ENCODE peak calls at places on chromosomes 6 and 20, in four cellular contexts. One of them, this sample, is unnamed.

GRCh38 chr6:156423829-156424228 is 353.3 kb upstream of the ARID1B start:
- DNase-seq in effector CD8-positive, alpha-beta T cell: no peak
- DNase-seq in NCI-H1105 treated with DMSO at 0.1 percent for 48 hours: no peak
- DNase-seq in bronchial epithelial cell: no peak
- DNase-seq in this sample: no peak

GRCh38 chr20:16613954-16614353 is 40.7 kb upstream of the KIF16B start:
- DNase-seq in bronchial epithelial cell: no peak
- DNase-seq in effector CD8-positive, alpha-beta T cell: no peak
- DNase-seq in NCI-H1105 treated with DMSO at 0.1 percent for 48 hours: no peak
- DNase-seq in this sample: no peak

GRCh38 chr6:35046862-35047261 is 94.3 kb downstream of the TCP11 start:
- DNase-seq in bronchial epithelial cell: peak; percentile 23
- DNase-seq in effector CD8-positive, alpha-beta T cell: no peak
- DNase-seq in NCI-H1105 treated with DMSO at 0.1 percent for 48 hours: no peak
- DNase-seq in this sample: peak; percentile 40

GRCh38 chr6:12572884-12573824 is 143.4 kb upstream of the PHACTR1 start:
- DNase-seq in NCI-H1105 treated with DMSO at 0.1 percent for 48 hours: no peak
- DNase-seq in effector CD8-positive, alpha-beta T cell: no peak
- DNase-seq in bronchial epithelial cell: peak; percentile 75
- DNase-seq in this sample: no peak

GRCh38 chr6:26420607-26421235 is 18.6 kb downstream of the BTN3A1 start:
- DNase-seq in effector CD8-positive, alpha-beta T cell: no peak
- DNase-seq in NCI-H1105 treated with DMSO at 0.1 percent for 48 hours: no peak
- DNase-seq in bronchial epithelial cell: peak; percentile 30
- DNase-seq in this sample: peak; percentile 29

GRCh38 chr6:1199981-1200637 is 111.8 kb upstream of the FOXQ1 start:
- DNase-seq in effector CD8-positive, alpha-beta T cell: no peak
- DNase-seq in NCI-H1105 treated with DMSO at 0.1 percent for 48 hours: no peak
- DNase-seq in bronchial epithelial cell: no peak
- DNase-seq in this sample: no peak

GRCh38 chr6:107116328-107116892 is 1.1 kb upstream of the BEND3 start:
- DNase-seq in bronchial epithelial cell: peak; percentile 54
- DNase-seq in effector CD8-positive, alpha-beta T cell: no peak
- DNase-seq in NCI-H1105 treated with DMSO at 0.1 percent for 48 hours: peak; percentile 63
- DNase-seq in this sample: peak; percentile 72

GRCh38 chr20:23156170-23156841 is 70.2 kb upstream of the CD93 start:
- DNase-seq in NCI-H1105 treated with DMSO at 0.1 percent for 48 hours: no peak
- DNase-seq in effector CD8-positive, alpha-beta T cell: no peak
- DNase-seq in bronchial epithelial cell: peak; percentile 90
- DNase-seq in this sample: no peak

GRCh38 chr6:108947114-108947854 is 99.1 kb downstream of the ARMC2 start:
- DNase-seq in NCI-H1105 treated with DMSO at 0.1 percent for 48 hours: no peak
- DNase-seq in effector CD8-positive, alpha-beta T cell: no peak
- DNase-seq in bronchial epithelial cell: peak; percentile 100
- DNase-seq in this sample: peak; percentile 29

GRCh38 chr6:137451926-137452325 is 42.3 kb downstream of the OLIG3 start:
- DNase-seq in bronchial epithelial cell: peak; percentile 33
- DNase-seq in effector CD8-positive, alpha-beta T cell: no peak
- DNase-seq in NCI-H1105 treated with DMSO at 0.1 percent for 48 hours: no peak
- DNase-seq in this sample: no peak

GRCh38 chr6:104462811-104463599 is 396.7 kb downstream of the HACE1 start:
- DNase-seq in effector CD8-positive, alpha-beta T cell: no peak
- DNase-seq in bronchial epithelial cell: no peak
- DNase-seq in NCI-H1105 treated with DMSO at 0.1 percent for 48 hours: no peak
- DNase-seq in this sample: no peak

GRCh38 chr6:158517038-158517437 is 42.9 kb upstream of the TMEM181 start:
- DNase-seq in effector CD8-positive, alpha-beta T cell: no peak
- DNase-seq in NCI-H1105 treated with DMSO at 0.1 percent for 48 hours: no peak
- DNase-seq in bronchial epithelial cell: no peak
- DNase-seq in this sample: no peak

GRCh38 chr20:46388945-46389344 is 17.5 kb downstream of the ELMO2 start:
- DNase-seq in NCI-H1105 treated with DMSO at 0.1 percent for 48 hours: no peak
- DNase-seq in bronchial epithelial cell: no peak
- DNase-seq in effector CD8-positive, alpha-beta T cell: no peak
- DNase-seq in this sample: no peak

GRCh38 chr6:149565539-149566371 is 420 bp upstream of the GINM1 start:
- DNase-seq in bronchial epithelial cell: peak; percentile 88
- DNase-seq in NCI-H1105 treated with DMSO at 0.1 percent for 48 hours: peak; percentile 89
- DNase-seq in effector CD8-positive, alpha-beta T cell: peak; percentile 94
- DNase-seq in this sample: peak; percentile 68

GRCh38 chr6:152461556-152461955 is 175.6 kb downstream of the SYNE1 start:
- DNase-seq in NCI-H1105 treated with DMSO at 0.1 percent for 48 hours: no peak
- DNase-seq in effector CD8-positive, alpha-beta T cell: no peak
- DNase-seq in bronchial epithelial cell: peak; percentile 76
- DNase-seq in this sample: no peak

GRCh38 chr6:32785781-32786533 is 22.6 kb upstream of the HLA-DQB2 start:
- DNase-seq in bronchial epithelial cell: peak; percentile 59
- DNase-seq in NCI-H1105 treated with DMSO at 0.1 percent for 48 hours: peak; percentile 56
- DNase-seq in effector CD8-positive, alpha-beta T cell: no peak
- DNase-seq in this sample: peak; percentile 66

GRCh38 chr20:25022680-25023079 is 30.1 kb upstream of the APMAP start:
- DNase-seq in NCI-H1105 treated with DMSO at 0.1 percent for 48 hours: no peak
- DNase-seq in bronchial epithelial cell: peak; percentile 87
- DNase-seq in effector CD8-positive, alpha-beta T cell: no peak
- DNase-seq in this sample: peak; percentile 66

GRCh38 chr6:154302111-154302752 is 54.4 kb downstream of the IPCEF1 start:
- DNase-seq in NCI-H1105 treated with DMSO at 0.1 percent for 48 hours: no peak
- DNase-seq in bronchial epithelial cell: peak; percentile 56
- DNase-seq in effector CD8-positive, alpha-beta T cell: no peak
- DNase-seq in this sample: no peak

GRCh38 chr20:59832406-59833156 is 100.9 kb downstream of the SYCP2 start:
- DNase-seq in bronchial epithelial cell: no peak
- DNase-seq in effector CD8-positive, alpha-beta T cell: no peak
- DNase-seq in NCI-H1105 treated with DMSO at 0.1 percent for 48 hours: no peak
- DNase-seq in this sample: no peak

GRCh38 chr6:26550250-26550993 is 12.3 kb downstream of the HMGN4 start:
- DNase-seq in NCI-H1105 treated with DMSO at 0.1 percent for 48 hours: no peak
- DNase-seq in effector CD8-positive, alpha-beta T cell: peak; percentile 39
- DNase-seq in bronchial epithelial cell: peak; percentile 12
- DNase-seq in this sample: peak; percentile 94

GRCh38 chr6:11197175-11197535 is 35.3 kb downstream of the NEDD9 start:
- DNase-seq in bronchial epithelial cell: no peak
- DNase-seq in effector CD8-positive, alpha-beta T cell: no peak
- DNase-seq in NCI-H1105 treated with DMSO at 0.1 percent for 48 hours: no peak
- DNase-seq in this sample: no peak

GRCh38 chr6:169165561-169166300 is 87.9 kb downstream of the THBS2 start:
- DNase-seq in NCI-H1105 treated with DMSO at 0.1 percent for 48 hours: no peak
- DNase-seq in effector CD8-positive, alpha-beta T cell: no peak
- DNase-seq in bronchial epithelial cell: no peak
- DNase-seq in this sample: no peak

GRCh38 chr20:1225263-1225728 is 548 bp upstream of the RAD21L1 start:
- DNase-seq in effector CD8-positive, alpha-beta T cell: no peak
- DNase-seq in bronchial epithelial cell: no peak
- DNase-seq in NCI-H1105 treated with DMSO at 0.1 percent for 48 hours: no peak
- DNase-seq in this sample: peak; percentile 42

GRCh38 chr6:56891754-56892153 is 63.2 kb upstream of the BEND6 start:
- DNase-seq in NCI-H1105 treated with DMSO at 0.1 percent for 48 hours: no peak
- DNase-seq in bronchial epithelial cell: no peak
- DNase-seq in effector CD8-positive, alpha-beta T cell: no peak
- DNase-seq in this sample: no peak

GRCh38 chr6:465531-466348 is 74.2 kb downstream of the IRF4 start:
- DNase-seq in bronchial epithelial cell: no peak
- DNase-seq in NCI-H1105 treated with DMSO at 0.1 percent for 48 hours: no peak
- DNase-seq in effector CD8-positive, alpha-beta T cell: no peak
- DNase-seq in this sample: no peak

GRCh38 chr6:121548146-121548545 is 112.7 kb downstream of the GJA1 start:
- DNase-seq in NCI-H1105 treated with DMSO at 0.1 percent for 48 hours: no peak
- DNase-seq in bronchial epithelial cell: no peak
- DNase-seq in effector CD8-positive, alpha-beta T cell: no peak
- DNase-seq in this sample: no peak

GRCh38 chr20:39206899-39207564 is 244.9 kb downstream of the DHX35 start:
- DNase-seq in effector CD8-positive, alpha-beta T cell: no peak
- DNase-seq in bronchial epithelial cell: peak; percentile 40
- DNase-seq in NCI-H1105 treated with DMSO at 0.1 percent for 48 hours: no peak
- DNase-seq in this sample: no peak

GRCh38 chr6:108119212-108120141 is 44.9 kb upstream of the OSTM1 start:
- DNase-seq in bronchial epithelial cell: no peak
- DNase-seq in effector CD8-positive, alpha-beta T cell: no peak
- DNase-seq in NCI-H1105 treated with DMSO at 0.1 percent for 48 hours: no peak
- DNase-seq in this sample: no peak

GRCh38 chr20:63091901-63092659 is 85.3 kb upstream of the BHLHE23 start:
- DNase-seq in effector CD8-positive, alpha-beta T cell: no peak
- DNase-seq in NCI-H1105 treated with DMSO at 0.1 percent for 48 hours: no peak
- DNase-seq in bronchial epithelial cell: no peak
- DNase-seq in this sample: no peak

GRCh38 chr20:641516-641913 is 11.5 kb downstream of the SRXN1 start:
- DNase-seq in effector CD8-positive, alpha-beta T cell: no peak
- DNase-seq in NCI-H1105 treated with DMSO at 0.1 percent for 48 hours: no peak
- DNase-seq in bronchial epithelial cell: no peak
- DNase-seq in this sample: no peak

GRCh38 chr6:85612690-85613474 is 19.2 kb upstream of the SNX14 start:
- DNase-seq in bronchial epithelial cell: no peak
- DNase-seq in effector CD8-positive, alpha-beta T cell: no peak
- DNase-seq in NCI-H1105 treated with DMSO at 0.1 percent for 48 hours: no peak
- DNase-seq in this sample: no peak

GRCh38 chr20:57779401-57780003 is 69.7 kb upstream of the PMEPA1 start:
- DNase-seq in bronchial epithelial cell: peak; percentile 55
- DNase-seq in NCI-H1105 treated with DMSO at 0.1 percent for 48 hours: no peak
- DNase-seq in effector CD8-positive, alpha-beta T cell: no peak
- DNase-seq in this sample: no peak

GRCh38 chr20:53742685-53743081 is 149.0 kb upstream of the ZNF217 start:
- DNase-seq in bronchial epithelial cell: no peak
- DNase-seq in NCI-H1105 treated with DMSO at 0.1 percent for 48 hours: no peak
- DNase-seq in effector CD8-positive, alpha-beta T cell: no peak
- DNase-seq in this sample: no peak

GRCh38 chr6:121851056-121851455 is 415.6 kb downstream of the GJA1 start:
- DNase-seq in NCI-H1105 treated with DMSO at 0.1 percent for 48 hours: peak; percentile 37
- DNase-seq in effector CD8-positive, alpha-beta T cell: no peak
- DNase-seq in bronchial epithelial cell: no peak
- DNase-seq in this sample: no peak

GRCh38 chr6:44800171-44800671 is 412.7 kb downstream of the CDC5L start:
- DNase-seq in NCI-H1105 treated with DMSO at 0.1 percent for 48 hours: peak; percentile 58
- DNase-seq in bronchial epithelial cell: peak; percentile 54
- DNase-seq in effector CD8-positive, alpha-beta T cell: no peak
- DNase-seq in this sample: no peak

GRCh38 chr6:2216794-2217383 is 28.5 kb downstream of the GMDS start:
- DNase-seq in NCI-H1105 treated with DMSO at 0.1 percent for 48 hours: no peak
- DNase-seq in bronchial epithelial cell: no peak
- DNase-seq in effector CD8-positive, alpha-beta T cell: no peak
- DNase-seq in this sample: no peak

GRCh38 chr6:24935753-24936152 is at the start of gene RIPOR2:
- DNase-seq in NCI-H1105 treated with DMSO at 0.1 percent for 48 hours: no peak
- DNase-seq in effector CD8-positive, alpha-beta T cell: peak; percentile 47
- DNase-seq in bronchial epithelial cell: peak; percentile 23
- DNase-seq in this sample: no peak

GRCh38 chr20:62269871-62270270 is 31.6 kb downstream of the OSBPL2 start:
- DNase-seq in NCI-H1105 treated with DMSO at 0.1 percent for 48 hours: no peak
- DNase-seq in bronchial epithelial cell: no peak
- DNase-seq in effector CD8-positive, alpha-beta T cell: no peak
- DNase-seq in this sample: no peak

GRCh38 chr6:37630281-37630799 is 67.3 kb downstream of the MDGA1 start:
- DNase-seq in NCI-H1105 treated with DMSO at 0.1 percent for 48 hours: no peak
- DNase-seq in bronchial epithelial cell: peak; percentile 100
- DNase-seq in effector CD8-positive, alpha-beta T cell: no peak
- DNase-seq in this sample: no peak